ENCODE peak calls at places on chromosomes 12 and 14, in eight cellular contexts. B, Y, Z, J, O, K, G and T are unnamed samples.

GRCh38 chr14:23729720-23730387 is 93.7 kb downstream of the DHRS2 start:
- DNase-seq in K (no peak), Z (peak; percentile 58), G (no peak), B (no peak), J (no peak), O (no peak), Y (no peak), T (no peak)

GRCh38 chr12:81987351-81987750 is 228.2 kb upstream of the PPFIA2 start:
- DNase-seq in J (no peak), Y (no peak), K (no peak), B (no peak), Z (no peak), G (no peak), O (no peak), T (no peak)

GRCh38 chr14:97602438-97603117 is 805.4 kb downstream of the VRK1 start:
- DNase-seq in J (peak; percentile 67), Z (no peak), K (no peak), Y (no peak), O (peak; percentile 77), B (peak; percentile 17), G (no peak), T (no peak)

GRCh38 chr14:103016071-103016470 is 41.3 kb downstream of the CDC42BPB start:
- DNase-seq in B (no peak), Z (no peak), G (peak; percentile 68), O (no peak), J (no peak), K (no peak), Y (no peak), T (no peak)

GRCh38 chr14:101066826-101067508 is 163.4 kb upstream of the RTL1 start:
- DNase-seq in O (no peak), G (no peak), J (no peak), K (no peak), Z (peak; percentile 16), Y (no peak), B (peak; percentile 6), T (no peak)

GRCh38 chr14:91349481-91350074 is 68.0 kb downstream of the CCDC88C start:
- DNase-seq in Z (no peak), Y (no peak), G (no peak), J (peak; percentile 66), K (no peak), O (peak; percentile 77), B (no peak), T (no peak)

GRCh38 chr14:68367444-68368014 is 425.3 kb downstream of the ZFP36L1 start:
- DNase-seq in O (no peak), Z (no peak), Y (peak; percentile 87), J (no peak), B (no peak), K (no peak), G (no peak), T (no peak)

GRCh38 chr12:26338574-26339572 is 143.5 kb downstream of the SSPN start:
- DNase-seq in Y (peak; percentile 29), G (no peak), Z (no peak), K (no peak), O (no peak), J (no peak), B (no peak), T (no peak)

GRCh38 chr14:83101855-83102254 is 1568.2 kb upstream of the SEL1L start:
- DNase-seq in Z (no peak), B (no peak), K (no peak), G (no peak), Y (no peak), O (no peak), J (no peak), T (no peak)

GRCh38 chr12:93939641-93940040 is 208.7 kb upstream of the PLXNC1 start:
- DNase-seq in O (no peak), Z (no peak), J (no peak), G (no peak), K (no peak), Y (no peak), B (no peak), T (no peak)

GRCh38 chr14:63361790-63362189 is 43.1 kb upstream of the GPHB5 start:
- DNase-seq in B (no peak), J (no peak), Y (no peak), O (no peak), Z (no peak), K (no peak), G (no peak), T (peak; percentile 3)

GRCh38 chr12:88127855-88128254 is 14.0 kb downstream of the CEP290 start:
- DNase-seq in O (no peak), Z (no peak), J (no peak), B (no peak), K (no peak), Y (no peak), G (no peak), T (no peak)

GRCh38 chr12:114248527-114248926 is 157.4 kb downstream of the TBX5 start:
- DNase-seq in Y (no peak), B (no peak), G (no peak), J (no peak), K (no peak), Z (peak; percentile 52), O (no peak), T (no peak)

GRCh38 chr12:105641742-105642141 is 311.3 kb downstream of the C12orf75 start:
- DNase-seq in B (no peak), J (no peak), Z (no peak), G (no peak), Y (no peak), K (no peak), O (no peak), T (no peak)

GRCh38 chr12:22188431-22188830 is 142.4 kb downstream of the CMAS start:
- DNase-seq in B (no peak), O (no peak), K (no peak), G (no peak), J (no peak), Z (no peak), Y (no peak), T (no peak)

GRCh38 chr12:71011261-71011660 is 90.7 kb upstream of the PTPRR start:
- DNase-seq in G (no peak), O (no peak), J (no peak), Y (no peak), B (no peak), Z (no peak), K (no peak), T (no peak)

GRCh38 chr12:48988030-48988649 is 10.0 kb downstream of the WNT1 start:
- DNase-seq in Y (peak; percentile 43), K (peak; percentile 73), O (no peak), Z (peak; percentile 99), G (peak; percentile 82), J (peak; percentile 59), B (peak; percentile 60), T (no peak)

GRCh38 chr14:77085538-77085937 is 12.5 kb upstream of the CIPC start:
- DNase-seq in K (no peak), O (no peak), G (no peak), Z (peak; percentile 80), B (no peak), Y (no peak), J (no peak), T (no peak)

GRCh38 chr12:123050331-123050809 is 69.9 kb downstream of the ARL6IP4 start:
- DNase-seq in J (no peak), G (peak; percentile 70), Y (no peak), O (no peak), B (no peak), K (no peak), Z (no peak), T (no peak)

GRCh38 chr12:60257063-60257462 is 661.2 kb downstream of the SLC16A7 start:
- DNase-seq in J (no peak), G (no peak), K (no peak), Z (no peak), O (no peak), B (no peak), Y (no peak), T (no peak)